ENCODE peak calls at places on chromosome 22, in six cellular contexts. X, E, V, G, T and C are unnamed samples.
A peak's percentile ranks its signal among the peaks of the same experiment; 100 is the strongest.

GRCh38 chr22:17087176-17088131 is 2.7 kb downstream of the IL17RA start:
- DNase-seq in G (peak; percentile 34), X (peak; percentile 60), T (no peak), V (no peak), E (no peak), C (no peak)

GRCh38 chr22:25358421-25359170 is 139.2 kb downstream of the CRYBB2 start:
- DNase-seq in G (no peak), X (no peak), V (no peak), T (no peak), E (no peak), C (no peak)

GRCh38 chr22:21755855-21756284 is 20.3 kb upstream of the YPEL1 start:
- DNase-seq in E (no peak), T (no peak), V (no peak), X (peak; percentile 58), G (no peak), C (no peak)

GRCh38 chr22:17172172-17172833 is 13.2 kb upstream of the HDHD5 start:
- DNase-seq in G (no peak), X (no peak), E (no peak), T (peak; percentile 62), V (no peak), C (no peak)

GRCh38 chr22:42814215-42814614 is 42.9 kb downstream of the ARFGAP3 start:
- DNase-seq in X (no peak), E (no peak), T (no peak), G (no peak), V (no peak), C (no peak)

GRCh38 chr22:49770454-49771265 is 57.0 kb downstream of the BRD1 start:
- DNase-seq in T (peak; percentile 15), E (no peak), V (no peak), X (no peak), G (no peak), C (no peak)

GRCh38 chr22:46813816-46814597 is 51.6 kb downstream of the TBC1D22A start:
- DNase-seq in X (no peak), T (no peak), V (no peak), E (no peak), G (no peak), C (no peak)

GRCh38 chr22:37202706-37203105 is 9.6 kb downstream of the SSTR3 start:
- DNase-seq in X (no peak), G (no peak), V (no peak), T (peak; percentile 16), E (no peak), C (no peak)

GRCh38 chr22:39634530-39635399 is 64.2 kb downstream of the CACNA1I start:
- DNase-seq in T (no peak), E (no peak), G (peak; percentile 38), V (no peak), X (peak; percentile 68), C (no peak)

GRCh38 chr22:41094036-41094435 is 1.6 kb downstream of the EP300 start:
- DNase-seq in E (no peak), G (no peak), V (no peak), X (no peak), T (no peak), C (no peak)

GRCh38 chr22:41442240-41442792 is 4.3 kb downstream of the TOB2 start:
- DNase-seq in E (no peak), G (no peak), X (no peak), T (no peak), V (no peak), C (no peak)

GRCh38 chr22:16936625-16937024 is 71.4 kb downstream of the GAB4 start:
- DNase-seq in T (no peak), G (no peak), X (no peak), V (no peak), E (no peak), C (no peak)

GRCh38 chr22:35154937-35155387 is 89.0 kb downstream of the ISX start:
- DNase-seq in E (no peak), G (no peak), V (no peak), X (no peak), T (peak; percentile 50), C (no peak)

GRCh38 chr22:45515678-45516077 is 13.0 kb downstream of the FBLN1 start:
- DNase-seq in T (no peak), E (no peak), G (no peak), V (no peak), X (no peak), C (no peak)

GRCh38 chr22:36296690-36297089 is 43.8 kb downstream of the APOL1 start:
- DNase-seq in X (no peak), G (no peak), T (no peak), V (no peak), E (no peak), C (no peak)

GRCh38 chr22:16774911-16775529 is 50.2 kb downstream of the XKR3 start:
- DNase-seq in T (no peak), G (no peak), V (no peak), E (no peak), X (no peak), C (no peak)

GRCh38 chr22:28123989-28124766 is 205.1 kb upstream of the PITPNB start:
- DNase-seq in E (no peak), G (no peak), X (no peak), T (no peak), V (no peak), C (no peak)